ENCODE peak calls at places on chromosome 15, in nine cellular contexts. One of them, this sample, is unnamed.

GRCh38 chr15:77784361-77785292 is 151.9 kb upstream of the LINGO1 start:
- DNase-seq in tibial artery: no peak
- DNase-seq in MM.1S: no peak
- DNase-seq in transverse colon: no peak
- DNase-seq in uterus: no peak
- DNase-seq in psoas muscle: no peak
- DNase-seq in CD8-positive, alpha-beta T cell: no peak
- DNase-seq in SK-N-SH: peak; percentile 62
- DNase-seq in adrenal gland: no peak
- DNase-seq in this sample: peak; percentile 34

GRCh38 chr15:20340331-20340811 is 201.2 kb downstream of the GOLGA6L6 start:
- DNase-seq in adrenal gland: peak; percentile 49
- DNase-seq in transverse colon: no peak
- DNase-seq in psoas muscle: peak; percentile 79
- DNase-seq in MM.1S: peak; percentile 9
- DNase-seq in uterus: peak; percentile 26
- DNase-seq in SK-N-SH: peak; percentile 34
- DNase-seq in CD8-positive, alpha-beta T cell: peak; percentile 41
- DNase-seq in tibial artery: peak; percentile 87
- DNase-seq in this sample: peak; percentile 49

GRCh38 chr15:87131067-87131466 is 1051.4 kb downstream of the AGBL1 start:
- DNase-seq in transverse colon: no peak
- DNase-seq in psoas muscle: no peak
- DNase-seq in uterus: no peak
- DNase-seq in SK-N-SH: no peak
- DNase-seq in adrenal gland: no peak
- DNase-seq in MM.1S: no peak
- DNase-seq in CD8-positive, alpha-beta T cell: no peak
- DNase-seq in tibial artery: no peak
- DNase-seq in this sample: no peak

GRCh38 chr15:64776402-64776786 is 1.0 kb upstream of the RBPMS2 start:
- DNase-seq in psoas muscle: no peak
- DNase-seq in tibial artery: no peak
- DNase-seq in SK-N-SH: no peak
- DNase-seq in CD8-positive, alpha-beta T cell: no peak
- DNase-seq in MM.1S: no peak
- DNase-seq in adrenal gland: no peak
- DNase-seq in transverse colon: no peak
- DNase-seq in uterus: peak; percentile 43
- DNase-seq in this sample: no peak

GRCh38 chr15:65264877-65265430 is 21.7 kb downstream of the PARP16 start:
- DNase-seq in tibial artery: no peak
- DNase-seq in adrenal gland: no peak
- DNase-seq in transverse colon: no peak
- DNase-seq in psoas muscle: no peak
- DNase-seq in uterus: no peak
- DNase-seq in CD8-positive, alpha-beta T cell: no peak
- DNase-seq in SK-N-SH: no peak
- DNase-seq in MM.1S: no peak
- DNase-seq in this sample: no peak

GRCh38 chr15:90588427-90588826 is 58.7 kb downstream of the CRTC3 start:
- DNase-seq in CD8-positive, alpha-beta T cell: no peak
- DNase-seq in adrenal gland: no peak
- DNase-seq in MM.1S: no peak
- DNase-seq in uterus: no peak
- DNase-seq in transverse colon: no peak
- DNase-seq in SK-N-SH: no peak
- DNase-seq in psoas muscle: no peak
- DNase-seq in tibial artery: no peak
- DNase-seq in this sample: no peak

GRCh38 chr15:52556524-52556923 is 12.3 kb downstream of the ARPP19 start:
- DNase-seq in uterus: no peak
- DNase-seq in SK-N-SH: no peak
- DNase-seq in psoas muscle: no peak
- DNase-seq in adrenal gland: no peak
- DNase-seq in tibial artery: no peak
- DNase-seq in transverse colon: no peak
- DNase-seq in MM.1S: no peak
- DNase-seq in CD8-positive, alpha-beta T cell: no peak
- DNase-seq in this sample: no peak

GRCh38 chr15:92164327-92165000 is 229.2 kb upstream of the ST8SIA2 start:
- DNase-seq in transverse colon: no peak
- DNase-seq in tibial artery: no peak
- DNase-seq in CD8-positive, alpha-beta T cell: no peak
- DNase-seq in MM.1S: no peak
- DNase-seq in uterus: no peak
- DNase-seq in psoas muscle: no peak
- DNase-seq in adrenal gland: no peak
- DNase-seq in SK-N-SH: no peak
- DNase-seq in this sample: no peak

GRCh38 chr15:70354260-70354894 is 256.7 kb upstream of the TLE3 start:
- DNase-seq in SK-N-SH: no peak
- DNase-seq in uterus: no peak
- DNase-seq in psoas muscle: no peak
- DNase-seq in tibial artery: no peak
- DNase-seq in adrenal gland: no peak
- DNase-seq in CD8-positive, alpha-beta T cell: no peak
- DNase-seq in transverse colon: no peak
- DNase-seq in MM.1S: no peak
- DNase-seq in this sample: no peak

GRCh38 chr15:71586463-71586862 is 223.9 kb upstream of the NR2E3 start:
- DNase-seq in CD8-positive, alpha-beta T cell: no peak
- DNase-seq in uterus: no peak
- DNase-seq in transverse colon: no peak
- DNase-seq in psoas muscle: no peak
- DNase-seq in tibial artery: no peak
- DNase-seq in SK-N-SH: no peak
- DNase-seq in adrenal gland: no peak
- DNase-seq in MM.1S: no peak
- DNase-seq in this sample: no peak

GRCh38 chr15:75123395-75123794 is 78.3 kb upstream of the C15orf39 start:
- DNase-seq in psoas muscle: no peak
- DNase-seq in transverse colon: no peak
- DNase-seq in adrenal gland: no peak
- DNase-seq in CD8-positive, alpha-beta T cell: no peak
- DNase-seq in uterus: no peak
- DNase-seq in SK-N-SH: no peak
- DNase-seq in tibial artery: no peak
- DNase-seq in MM.1S: no peak
- DNase-seq in this sample: no peak

GRCh38 chr15:75761446-75762356 is 49.1 kb upstream of the CSPG4 start:
- DNase-seq in tibial artery: peak; percentile 61
- DNase-seq in psoas muscle: no peak
- DNase-seq in uterus: no peak
- DNase-seq in SK-N-SH: no peak
- DNase-seq in transverse colon: no peak
- DNase-seq in CD8-positive, alpha-beta T cell: no peak
- DNase-seq in MM.1S: no peak
- DNase-seq in adrenal gland: no peak
- DNase-seq in this sample: no peak

GRCh38 chr15:98888839-98889479 is 118.6 kb downstream of the PGPEP1L start:
- DNase-seq in CD8-positive, alpha-beta T cell: no peak
- DNase-seq in tibial artery: no peak
- DNase-seq in uterus: no peak
- DNase-seq in psoas muscle: no peak
- DNase-seq in transverse colon: no peak
- DNase-seq in adrenal gland: no peak
- DNase-seq in MM.1S: no peak
- DNase-seq in SK-N-SH: no peak
- DNase-seq in this sample: no peak

GRCh38 chr15:55791576-55792400 is 48.8 kb upstream of the PRTG start:
- DNase-seq in tibial artery: no peak
- DNase-seq in SK-N-SH: no peak
- DNase-seq in psoas muscle: no peak
- DNase-seq in uterus: no peak
- DNase-seq in CD8-positive, alpha-beta T cell: no peak
- DNase-seq in adrenal gland: no peak
- DNase-seq in transverse colon: no peak
- DNase-seq in MM.1S: no peak
- DNase-seq in this sample: no peak

DNA sequence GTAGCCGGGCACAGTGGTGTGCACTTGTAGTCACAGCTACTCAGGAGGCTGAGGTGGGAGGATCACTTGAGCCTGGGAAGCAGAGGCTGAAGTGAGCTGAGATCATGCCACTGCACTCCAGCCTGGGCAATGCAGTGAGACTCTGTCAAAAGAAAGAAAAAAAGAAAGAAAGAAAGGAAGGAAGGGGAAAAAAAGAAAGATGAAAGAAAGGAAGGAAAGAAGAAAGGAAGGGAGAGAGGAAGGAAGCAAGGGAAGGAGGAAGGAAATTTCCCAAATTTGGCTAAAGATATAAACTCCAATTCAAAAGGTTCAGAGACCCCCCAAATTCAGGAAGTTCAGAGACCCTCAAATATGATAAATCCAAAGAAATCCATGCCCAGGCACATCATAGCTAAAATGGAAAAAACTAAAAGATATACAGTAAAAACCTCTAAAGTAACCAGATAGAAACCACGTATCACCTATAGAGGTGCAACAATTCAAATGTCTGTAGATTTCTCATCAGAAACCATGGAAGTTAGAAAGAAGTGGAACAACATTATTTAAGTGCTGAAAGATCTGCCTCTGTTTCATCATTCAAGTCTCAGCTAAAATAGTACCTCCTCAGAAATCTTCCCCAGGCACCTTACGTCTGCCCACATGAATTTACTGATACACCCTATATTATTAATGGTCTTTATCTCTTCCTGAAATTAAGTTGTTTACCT is 10.7 kb downstream of the DET1 start:
- DNase-seq in MM.1S: no peak
- DNase-seq in CD8-positive, alpha-beta T cell: no peak
- DNase-seq in SK-N-SH: no peak
- DNase-seq in tibial artery: no peak
- DNase-seq in uterus: no peak
- DNase-seq in adrenal gland: no peak
- DNase-seq in transverse colon: no peak
- DNase-seq in psoas muscle: no peak
- DNase-seq in this sample: no peak
- H3K4me1 ChIP-seq in MM.1S: no peaks in the 10 kb centered on the region
- H3K4me1 ChIP-seq in CD8-positive, alpha-beta T cell: no peaks in the 10 kb centered on the region
- H3K4me1 ChIP-seq in SK-N-SH: no peaks in the 10 kb centered on the region
- H3K4me1 ChIP-seq in tibial artery: no peaks in the 10 kb centered on the region
- H3K4me1 ChIP-seq in uterus: no peaks in the 10 kb centered on the region
- H3K4me1 ChIP-seq in adrenal gland: peaks cover 4% of the 10 kb centered on the region
- H3K4me1 ChIP-seq in transverse colon: no peaks in the 10 kb centered on the region
- H3K4me1 ChIP-seq in psoas muscle: no peaks in the 10 kb centered on the region
- H3K4me1 ChIP-seq in this sample: no peaks in the 10 kb centered on the region

GRCh38 chr15:49556437-49556836 is 64.2 kb downstream of the FAM227B start:
- DNase-seq in CD8-positive, alpha-beta T cell: no peak
- DNase-seq in MM.1S: no peak
- DNase-seq in SK-N-SH: no peak
- DNase-seq in uterus: no peak
- DNase-seq in psoas muscle: no peak
- DNase-seq in tibial artery: no peak
- DNase-seq in adrenal gland: no peak
- DNase-seq in transverse colon: no peak
- DNase-seq in this sample: no peak

GRCh38 chr15:49558924-49559323 is 61.7 kb downstream of the FAM227B start:
- DNase-seq in uterus: no peak
- DNase-seq in adrenal gland: no peak
- DNase-seq in CD8-positive, alpha-beta T cell: no peak
- DNase-seq in transverse colon: no peak
- DNase-seq in SK-N-SH: no peak
- DNase-seq in tibial artery: no peak
- DNase-seq in psoas muscle: no peak
- DNase-seq in MM.1S: no peak
- DNase-seq in this sample: no peak

DNA sequence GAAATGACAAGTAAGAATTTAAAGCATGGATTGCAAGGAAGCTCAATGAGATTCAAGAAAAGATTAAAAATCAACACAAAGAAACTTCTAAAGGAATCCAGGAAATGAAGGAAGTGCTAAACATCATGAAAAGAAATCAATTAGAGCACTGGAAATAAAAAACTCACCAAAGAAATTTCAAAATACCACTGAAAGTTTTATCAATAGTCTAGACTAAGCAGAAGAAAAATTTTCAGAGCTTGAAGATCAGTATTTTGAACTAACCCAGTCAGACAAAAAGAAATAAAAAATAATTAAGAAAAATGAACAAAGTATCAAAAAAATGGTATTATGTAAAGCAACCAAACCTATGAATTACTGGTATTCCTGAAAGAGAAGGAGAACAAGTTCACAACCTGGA is 60.6 kb downstream of the FAM227B start:
- DNase-seq in tibial artery: no peak
- DNase-seq in uterus: no peak
- DNase-seq in psoas muscle: no peak
- DNase-seq in MM.1S: no peak
- DNase-seq in SK-N-SH: no peak
- DNase-seq in CD8-positive, alpha-beta T cell: no peak
- DNase-seq in transverse colon: no peak
- DNase-seq in adrenal gland: no peak
- DNase-seq in this sample: no peak
- H3K9me3 ChIP-seq in tibial artery: peaks cover 21% of the 10 kb centered on the region
- H3K9me3 ChIP-seq in uterus: no peaks in the 10 kb centered on the region
- H3K9me3 ChIP-seq in psoas muscle: peaks cover 33% of the 10 kb centered on the region
- H3K9me3 ChIP-seq in MM.1S: no peaks in the 10 kb centered on the region
- H3K9me3 ChIP-seq in SK-N-SH: no peaks in the 10 kb centered on the region
- H3K9me3 ChIP-seq in CD8-positive, alpha-beta T cell: peaks cover 9% of the 10 kb centered on the region
- H3K9me3 ChIP-seq in transverse colon: peaks cover 16% of the 10 kb centered on the region
- H3K9me3 ChIP-seq in adrenal gland: no peaks in the 10 kb centered on the region
- H3K9me3 ChIP-seq in this sample: no peaks in the 10 kb centered on the region

DNA sequence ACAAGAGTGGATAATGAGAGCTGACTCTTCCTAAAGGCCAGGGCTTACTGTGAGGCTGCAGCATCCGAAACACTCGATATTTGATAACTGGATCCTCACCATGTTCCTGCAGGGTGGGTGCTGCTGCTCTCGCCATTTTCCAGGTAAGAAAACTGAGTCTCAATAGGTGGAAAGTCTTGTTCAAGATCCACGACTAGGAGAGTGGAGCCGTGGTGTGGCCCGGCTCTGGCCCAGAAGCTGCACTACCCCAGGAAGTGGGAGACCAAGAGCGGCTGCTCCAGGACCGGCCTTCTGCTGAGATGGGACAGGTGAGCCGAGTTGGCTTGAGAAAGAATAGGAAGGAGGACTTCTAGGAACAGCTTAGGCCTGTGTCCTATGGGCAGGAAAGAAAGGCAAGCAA is 121.6 kb downstream of the SMAD6 start:
- DNase-seq in adrenal gland: no peak
- DNase-seq in CD8-positive, alpha-beta T cell: no peak
- DNase-seq in uterus: no peak
- DNase-seq in psoas muscle: no peak
- DNase-seq in MM.1S: no peak
- DNase-seq in SK-N-SH: no peak
- DNase-seq in transverse colon: no peak
- DNase-seq in tibial artery: peak; percentile 47
- DNase-seq in this sample: no peak
- H3K4me3 ChIP-seq in adrenal gland: no peak overlapping the region
- H3K4me3 ChIP-seq in CD8-positive, alpha-beta T cell: no peak overlapping the region
- H3K4me3 ChIP-seq in uterus: no peak overlapping the region
- H3K4me3 ChIP-seq in psoas muscle: no peak overlapping the region
- H3K4me3 ChIP-seq in MM.1S: no peak overlapping the region
- H3K4me3 ChIP-seq in SK-N-SH: no peak overlapping the region
- H3K4me3 ChIP-seq in transverse colon: no peak overlapping the region
- H3K4me3 ChIP-seq in tibial artery: no peak overlapping the region
- H3K4me3 ChIP-seq in this sample: no peak overlapping the region

DNA sequence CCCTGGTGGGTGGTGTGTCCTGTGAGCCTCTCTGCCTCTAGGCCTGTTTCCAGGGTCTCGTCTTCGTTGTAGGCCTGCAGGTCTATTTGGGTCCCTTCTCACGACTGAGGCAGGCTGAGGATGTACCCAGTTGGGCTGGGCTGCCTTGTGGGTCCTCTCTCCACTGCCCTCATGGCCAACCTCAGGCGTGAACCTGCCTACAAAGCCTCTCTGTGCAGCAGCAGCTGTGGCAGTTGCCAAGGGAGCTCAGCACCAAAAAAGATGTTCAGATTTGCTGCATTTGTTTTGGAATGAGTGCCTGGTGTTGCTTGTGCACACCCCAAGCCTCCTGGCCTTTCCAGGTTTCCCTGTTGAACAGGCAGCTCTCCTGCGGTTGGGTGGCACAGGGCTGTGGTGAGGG is 13.4 kb downstream of the KLF13 start:
- DNase-seq in MM.1S: no peak
- DNase-seq in uterus: no peak
- DNase-seq in psoas muscle: no peak
- DNase-seq in SK-N-SH: no peak
- DNase-seq in tibial artery: no peak
- DNase-seq in CD8-positive, alpha-beta T cell: no peak
- DNase-seq in adrenal gland: no peak
- DNase-seq in transverse colon: no peak
- DNase-seq in this sample: no peak
- H3K4me1 ChIP-seq in MM.1S: peaks cover 97% of the 10 kb centered on the region
- H3K4me1 ChIP-seq in uterus: peaks cover 12% of the 10 kb centered on the region
- H3K4me1 ChIP-seq in psoas muscle: peaks cover 85% of the 10 kb centered on the region
- H3K4me1 ChIP-seq in SK-N-SH: peaks cover 86% of the 10 kb centered on the region
- H3K4me1 ChIP-seq in tibial artery: no peaks in the 10 kb centered on the region
- H3K4me1 ChIP-seq in CD8-positive, alpha-beta T cell: peaks cover 100% of the 10 kb centered on the region
- H3K4me1 ChIP-seq in adrenal gland: peaks cover 29% of the 10 kb centered on the region
- H3K4me1 ChIP-seq in transverse colon: peaks cover 89% of the 10 kb centered on the region
- H3K4me1 ChIP-seq in this sample: peaks cover 45% of the 10 kb centered on the region